ENCODE peak calls at places on chromosomes 6 and 20, in six cellular contexts. N, X, L, B, Y and J are unnamed samples.

GRCh38 chr6:128889870-128890269 is 6.9 kb downstream of the LAMA2 start:
- DNase-seq in N (no peak), X (no peak), L (no peak), B (no peak), Y (no peak), J (no peak)

GRCh38 chr20:10242166-10242565 is 23.5 kb downstream of the SNAP25 start:
- DNase-seq in N (no peak), X (no peak), L (no peak), B (no peak), Y (no peak), J (no peak)

GRCh38 chr6:6725120-6725833 is 136.8 kb downstream of the LY86 start:
- DNase-seq in N (no peak), X (no peak), L (no peak), B (no peak), Y (no peak), J (no peak)

GRCh38 chr20:37907677-37908397 is 4.9 kb downstream of the VSTM2L start:
- DNase-seq in N (no peak), X (no peak), L (peak; percentile 11), B (peak; percentile 42), Y (no peak), J (no peak)

GRCh38 chr6:82246802-82247633 is 526 bp downstream of the IBTK start:
- DNase-seq in N (peak; percentile 66), X (no peak), L (no peak), B (peak; percentile 60), Y (peak; percentile 71), J (peak; percentile 89)

GRCh38 chr6:108363756-108364356 is 69.0 kb downstream of the AFG1L start:
- DNase-seq in N (peak; percentile 16), X (no peak), L (no peak), B (no peak), Y (no peak), J (no peak)

GRCh38 chr20:44137210-44137781 is 49.7 kb downstream of the JPH2 start:
- DNase-seq in N (no peak), X (no peak), L (no peak), B (no peak), Y (no peak), J (no peak)

GRCh38 chr6:52815167-52816092 is 11.8 kb upstream of the GSTA1 start:
- DNase-seq in N (peak; percentile 44), X (peak; percentile 21), L (peak; percentile 14), B (peak; percentile 52), Y (no peak), J (no peak)

GRCh38 chr20:1224205-1224604 is 1.6 kb upstream of the RAD21L1 start:
- DNase-seq in N (no peak), X (no peak), L (no peak), B (no peak), Y (no peak), J (no peak)

GRCh38 chr6:83962592-83962991 is 71.0 kb upstream of the MRAP2 start:
- DNase-seq in N (peak; percentile 57), X (no peak), L (no peak), B (no peak), Y (no peak), J (no peak)

GRCh38 chr6:137264308-137265075 is 45.3 kb upstream of the IFNGR1 start:
- DNase-seq in N (no peak), X (no peak), L (peak; percentile 38), B (no peak), Y (no peak), J (no peak)

GRCh38 chr20:25296094-25297093 is 48.5 kb downstream of the PYGB start:
- DNase-seq in N (peak; percentile 69), X (no peak), L (no peak), B (no peak), Y (no peak), J (no peak)

GRCh38 chr6:129686941-129687627 is 22.9 kb downstream of the ARHGAP18 start:
- DNase-seq in N (peak; percentile 80), X (peak; percentile 33), L (no peak), B (no peak), Y (no peak), J (no peak)

GRCh38 chr20:62553838-62554161 is 78.0 kb upstream of the GATA5 start:
- DNase-seq in N (no peak), X (no peak), L (no peak), B (no peak), Y (no peak), J (no peak)

GRCh38 chr20:63737940-63738686 is 1.5 kb upstream of the SLC2A4RG start:
- DNase-seq in N (peak; percentile 70), X (no peak), L (no peak), B (no peak), Y (peak; percentile 59), J (no peak)

GRCh38 chr6:81865712-81866111 is 113.2 kb upstream of the TENT5A start:
- DNase-seq in N (no peak), X (no peak), L (peak; percentile 27), B (no peak), Y (no peak), J (no peak)

GRCh38 chr20:41249371-41249770 is 68.2 kb downstream of the ZHX3 start:
- DNase-seq in N (peak; percentile 52), X (no peak), L (peak; percentile 52), B (peak; percentile 9), Y (no peak), J (no peak)

GRCh38 chr6:17884501-17885039 is 102.9 kb downstream of the KIF13A start:
- DNase-seq in N (peak; percentile 71), X (no peak), L (no peak), B (no peak), Y (no peak), J (no peak)

GRCh38 chr20:51362254-51362653 is 180.3 kb downstream of the NFATC2 start:
- DNase-seq in N (no peak), X (no peak), L (no peak), B (no peak), Y (no peak), J (no peak)

GRCh38 chr6:100300221-100300736 is 164.4 kb downstream of the SIM1 start:
- DNase-seq in N (no peak), X (no peak), L (peak; percentile 93), B (no peak), Y (no peak), J (no peak)

GRCh38 chr20:62029951-62030350 is 35.7 kb downstream of the TAF4 start:
- DNase-seq in N (no peak), X (no peak), L (no peak), B (no peak), Y (no peak), J (no peak)

GRCh38 chr6:39370021-39370420 is 47.5 kb upstream of the KCNK16 start:
- DNase-seq in N (no peak), X (no peak), L (no peak), B (no peak), Y (no peak), J (no peak)
- TF ChIP-seq CTCF in N (no peak), X (no peak), L (peak; percentile 41), B (peak; percentile 17), Y (no peak), J (no peak)

DNA sequence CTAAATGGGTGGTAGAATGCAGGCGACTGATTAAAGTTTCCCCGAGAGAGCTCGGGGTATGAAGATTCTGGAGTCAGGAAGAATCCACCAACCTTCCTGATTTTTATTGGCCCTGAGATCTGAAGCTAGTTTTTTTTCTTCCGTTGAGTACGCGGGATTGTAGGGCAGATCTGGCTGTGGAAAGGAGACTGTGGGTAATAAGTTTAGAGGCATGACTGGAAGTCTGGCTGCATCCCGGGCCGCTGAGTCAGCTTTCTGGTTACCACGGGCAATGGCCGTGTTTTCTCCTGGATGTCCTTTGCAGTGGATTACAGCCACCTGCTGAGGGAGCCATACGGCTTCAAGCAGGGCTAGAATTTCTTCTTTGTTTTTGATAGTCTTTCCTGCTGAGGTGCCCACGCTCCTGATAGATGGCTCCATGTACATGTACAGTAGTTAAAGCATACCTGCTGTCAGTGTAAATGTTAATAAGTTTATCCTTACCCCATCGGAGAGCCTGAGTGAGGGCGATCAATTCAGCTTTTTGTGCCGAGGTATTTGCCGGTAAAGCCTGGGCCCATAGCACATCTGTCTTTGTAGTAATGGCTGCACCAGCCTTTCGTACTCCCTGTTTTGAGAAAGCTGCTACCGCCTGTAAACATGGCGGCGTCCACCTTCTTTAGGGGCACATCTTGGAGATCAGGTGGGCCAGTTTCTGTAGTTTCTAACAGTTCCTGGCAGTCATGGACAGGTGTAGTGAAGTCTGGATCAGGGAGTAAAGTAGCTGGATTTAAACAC is 154.0 kb downstream of the TRIM27 start:
- DNase-seq in N (no peak), X (no peak), L (no peak), B (no peak), Y (no peak), J (no peak)
- TF ChIP-seq CTCF in N (no peak), X (no peak), L (peak; percentile 24), B (no peak), Y (no peak), J (no peak)

DNA sequence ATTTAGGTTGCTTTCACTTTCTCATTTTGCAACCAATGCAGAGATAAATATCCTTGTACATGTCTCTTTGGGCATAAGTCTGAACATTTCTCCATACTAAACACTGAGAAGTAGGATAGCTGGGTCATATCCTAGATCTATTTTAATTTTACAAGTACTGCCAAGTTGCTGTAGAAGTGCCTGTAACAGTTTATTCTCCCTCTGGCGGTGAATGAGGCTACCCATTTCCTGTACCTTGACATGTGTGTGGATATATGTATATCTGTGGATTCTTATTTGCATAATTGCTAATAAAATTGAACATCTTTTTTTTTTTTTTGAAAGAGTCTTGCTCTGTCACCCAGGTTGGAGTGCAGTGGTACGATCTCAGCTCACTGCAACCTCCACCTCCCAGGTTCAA is 48.0 kb upstream of the PNRC1 start:
- DNase-seq in N (peak; percentile 46), X (no peak), L (no peak), B (no peak), Y (no peak), J (no peak)
- TF ChIP-seq CTCF in N (peak; percentile 20), X (no peak), L (no peak), B (no peak), Y (no peak), J (no peak)

GRCh38 chr6:106966229-106966628 is 8.3 kb downstream of the CD24 start:
- DNase-seq in N (no peak), X (no peak), L (no peak), B (no peak), Y (no peak), J (no peak)
- TF ChIP-seq CTCF in N (no peak), X (no peak), L (no peak), B (peak; percentile 42), Y (no peak), J (no peak)